ENCODE peak calls at places on chromosomes 1 and 21, in four cellular contexts. T, W, B and K are unnamed samples.

GRCh38 chr1:223712184-223712855 is at the start of gene CAPN2:
- DNase-seq in T (no peak), W (peak; percentile 76), B (peak; percentile 93), K (peak; percentile 78)

GRCh38 chr21:29287383-29287782 is 11.3 kb upstream of the BACH1 start:
- DNase-seq in T (no peak), W (no peak), B (peak; percentile 37), K (no peak)

GRCh38 chr1:114250683-114251572 is 97.3 kb upstream of the SYT6 start:
- DNase-seq in T (no peak), W (no peak), B (no peak), K (no peak)

GRCh38 chr1:222618001-222618879 is at the start of gene MIA3:
- DNase-seq in T (no peak), W (peak; percentile 74), B (no peak), K (peak; percentile 37)

GRCh38 chr1:64172458-64172983 is 30.9 kb upstream of the UBE2U start:
- DNase-seq in T (no peak), W (no peak), B (peak; percentile 13), K (no peak)

GRCh38 chr1:224498574-224499170 is 64.1 kb upstream of the WDR26 start:
- DNase-seq in T (no peak), W (no peak), B (peak; percentile 82), K (peak; percentile 80)

GRCh38 chr1:36217667-36218066 is 6.6 kb upstream of the THRAP3 start:
- DNase-seq in T (no peak), W (no peak), B (peak; percentile 81), K (no peak)

GRCh38 chr1:61076728-61077675 is 5.4 kb upstream of the NFIA start:
- DNase-seq in T (no peak), W (peak; percentile 64), B (peak; percentile 94), K (peak; percentile 98)

GRCh38 chr1:241156231-241156965 is 200.6 kb downstream of the RGS7 start:
- DNase-seq in T (peak; percentile 18), W (no peak), B (no peak), K (no peak)